ENCODE peak calls at places on chromosomes 13 and 19, in ten cellular contexts. G is cardiac fibroblast; I is GM23338; X is thyroid gland; P is tibial nerve; B is right lobe of liver; U is pancreas; K is OCI-LY7; D is CD8-positive, alpha-beta T cell; H is GM06990. C is an unnamed sample.

GRCh38 chr19:38277969-38278680 is 13.8 kb downstream of the SPINT2 start:
- DNase-seq in K (no peak), U (no peak), P (no peak), X (peak; percentile 67), H (no peak), D (no peak), B (peak; percentile 62), G (peak; percentile 91), I (no peak), C (no peak)

GRCh38 chr19:2087621-2088100 is 8.5 kb downstream of the MOB3A start:
- DNase-seq in B (no peak), K (peak; percentile 92), U (no peak), D (no peak), G (no peak), H (peak; percentile 79), P (no peak), I (no peak), X (no peak), C (no peak)

GRCh38 chr19:40691421-40692211 is 1.2 kb upstream of the NUMBL start:
- DNase-seq in B (no peak), D (no peak), P (no peak), K (peak; percentile 13), G (no peak), X (peak; percentile 19), I (peak; percentile 71), H (no peak), U (peak; percentile 56), C (no peak)

GRCh38 chr19:3570619-3571018 is 2.1 kb upstream of the HMG20B start:
- DNase-seq in U (no peak), G (no peak), K (no peak), P (no peak), B (no peak), D (no peak), H (no peak), I (no peak), X (no peak), C (no peak)

GRCh38 chr13:24112791-24113190 is 47.7 kb upstream of the SPATA13 start:
- DNase-seq in D (no peak), I (no peak), B (no peak), X (no peak), H (no peak), K (no peak), P (no peak), G (peak; percentile 32), U (no peak), C (no peak)

GRCh38 chr19:2079076-2079864 is 16.9 kb downstream of the MOB3A start:
- DNase-seq in D (no peak), H (no peak), B (peak; percentile 48), P (no peak), X (no peak), I (no peak), K (no peak), U (no peak), G (no peak), C (no peak)

GRCh38 chr19:45591004-45591637 is 6.5 kb upstream of the OPA3 start:
- DNase-seq in I (peak; percentile 88), U (peak; percentile 65), P (no peak), D (no peak), H (peak; percentile 68), X (peak; percentile 59), K (peak; percentile 57), G (no peak), B (peak; percentile 63), C (no peak)

GRCh38 chr13:49690133-49690989 is 925 bp downstream of the EBPL start:
- DNase-seq in I (no peak), U (peak; percentile 42), X (peak; percentile 27), G (peak; percentile 60), D (no peak), H (no peak), B (peak; percentile 82), P (peak; percentile 21), K (no peak), C (peak; percentile 88)

GRCh38 chr13:111247552-111247951 is 72.9 kb upstream of the TEX29 start:
- DNase-seq in U (peak; percentile 42), K (no peak), B (peak; percentile 60), I (no peak), H (no peak), G (no peak), D (no peak), X (no peak), P (no peak), C (peak; percentile 98)

GRCh38 chr19:49838816-49839588 is 12.0 kb upstream of the PTOV1 start:
- DNase-seq in X (no peak), I (no peak), K (no peak), D (no peak), B (no peak), P (no peak), H (no peak), U (no peak), G (no peak), C (no peak)

GRCh38 chr13:67844544-67844943 is 614.4 kb upstream of the PCDH9 start:
- DNase-seq in P (no peak), K (no peak), U (no peak), I (no peak), G (no peak), H (no peak), D (no peak), B (no peak), X (no peak), C (no peak)

DNA sequence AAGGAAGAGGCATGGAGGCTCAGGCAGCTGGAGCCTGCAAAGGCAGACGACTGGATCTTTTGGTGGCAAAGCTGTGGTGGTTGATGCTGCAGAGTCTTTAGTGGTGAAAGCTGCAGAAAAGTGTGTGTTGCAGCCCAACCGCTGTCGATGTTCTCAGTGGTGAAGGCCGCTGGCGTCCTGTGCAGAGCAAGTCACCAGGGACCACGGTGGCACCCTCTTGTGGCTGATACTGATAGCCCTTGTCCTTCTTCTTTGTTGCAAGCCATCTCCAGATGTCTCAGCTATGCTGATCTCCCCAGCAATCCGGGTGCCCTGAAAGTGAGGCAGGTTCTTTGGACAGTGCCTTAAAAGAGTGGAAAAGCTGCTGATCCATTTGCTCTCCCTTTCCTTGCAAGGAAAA is 610.9 kb upstream of the PCDH9 start:
- DNase-seq in K (no peak), X (no peak), U (no peak), B (no peak), D (no peak), P (no peak), I (peak; percentile 74), G (no peak), H (no peak), C (no peak)
- TF ChIP-seq CTCF in K (peak; percentile 19), X (no peak), U (no peak), B (no peak), D (no peak), P (no peak), I (peak; percentile 76), G (no peak), H (no peak), C (peak; percentile 18)

GRCh38 chr19:48103922-48104321 is 6.7 kb downstream of the PLA2G4C start:
- DNase-seq in B (no peak), I (no peak), G (no peak), H (no peak), U (no peak), K (no peak), D (no peak), P (no peak), X (no peak), C (no peak)

GRCh38 chr19:48113190-48113917 is 2.7 kb upstream of the PLA2G4C start:
- DNase-seq in P (no peak), D (no peak), H (no peak), U (no peak), B (no peak), G (peak; percentile 18), K (no peak), X (no peak), I (no peak), C (no peak)

GRCh38 chr19:48110350-48110966 is at the start of gene PLA2G4C:
- DNase-seq in H (peak; percentile 87), K (peak; percentile 88), B (peak; percentile 92), D (peak; percentile 88), P (peak; percentile 72), I (peak; percentile 97), G (peak; percentile 93), X (peak; percentile 95), U (peak; percentile 93), C (peak; percentile 32)

GRCh38 chr19:48111280-48111679 is 663 bp upstream of the PLA2G4C start:
- DNase-seq in B (no peak), U (no peak), G (no peak), K (peak; percentile 22), X (no peak), I (peak; percentile 45), H (no peak), P (no peak), D (no peak), C (no peak)

DNA sequence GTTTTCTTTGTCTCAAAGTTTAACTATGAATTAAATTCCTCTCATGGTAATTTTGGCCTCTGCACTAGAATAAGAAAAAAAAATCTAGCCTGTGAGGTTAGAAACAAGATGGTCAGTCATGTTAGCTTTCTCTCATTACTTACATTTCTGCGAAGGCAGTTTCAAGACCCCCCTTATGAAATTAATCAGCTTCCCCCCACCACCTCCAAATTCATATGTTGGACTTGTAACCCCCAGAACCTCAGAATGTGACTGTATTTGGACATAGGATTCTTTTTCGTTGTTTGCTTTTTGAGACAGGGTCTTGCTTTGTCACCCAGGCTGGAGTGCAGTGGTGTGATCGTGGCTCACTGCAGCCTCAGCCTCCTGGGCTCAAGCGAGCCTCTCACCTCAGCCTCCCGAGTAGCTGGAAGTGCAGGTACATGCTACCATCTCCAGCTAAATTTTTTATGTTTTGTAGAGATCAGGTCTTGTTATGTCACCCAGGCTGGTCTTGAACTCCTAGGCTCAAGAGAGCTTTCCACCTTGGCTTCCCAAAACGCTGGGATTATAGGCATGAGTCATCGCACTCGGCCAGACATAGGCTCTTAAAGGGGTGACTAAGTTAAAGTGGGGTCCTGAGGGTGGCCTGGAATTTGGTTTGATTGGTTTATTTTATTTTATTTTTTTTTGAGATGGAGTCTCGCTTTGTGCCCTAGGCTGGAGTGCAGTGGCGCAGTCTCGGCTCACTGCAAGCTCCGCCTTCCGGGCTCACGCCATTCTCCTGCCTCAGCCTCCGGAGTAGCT is 1.4 kb downstream of the PLA2G4C start:
- DNase-seq in B (no peak), X (no peak), D (no peak), P (no peak), H (no peak), G (no peak), I (no peak), K (no peak), U (no peak), C (no peak)
- H3K4me3 ChIP-seq in B (no peak overlapping the region), X (no peak overlapping the region), D (no peak overlapping the region), P (no peak overlapping the region), H (no peak overlapping the region), G (no peak overlapping the region), I (no peak overlapping the region), K (no peak overlapping the region), U (no peak overlapping the region), C (no peak overlapping the region)

DNA sequence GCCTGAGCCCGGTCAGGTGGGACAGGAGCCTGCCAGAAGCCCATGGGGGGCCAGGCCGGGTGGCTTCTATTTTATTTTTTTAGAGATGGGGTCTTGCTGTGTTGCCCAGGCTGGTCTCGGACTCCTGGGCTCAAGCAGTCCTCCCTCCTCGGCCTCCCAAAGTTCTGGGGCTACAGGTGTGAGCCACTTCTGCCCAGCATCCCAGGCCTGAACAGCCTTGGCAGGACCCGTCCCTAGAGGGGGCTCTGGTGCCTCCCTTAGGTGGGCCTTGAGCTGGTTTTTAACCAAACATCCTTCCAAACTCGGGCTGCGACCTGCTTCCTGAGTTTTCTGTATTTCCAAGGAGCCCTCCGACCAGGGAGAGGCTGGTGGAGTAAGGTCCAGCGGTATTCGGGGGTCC is 10.5 kb downstream of the COMP start:
- DNase-seq in U (no peak), B (no peak), K (peak; percentile 40), D (no peak), G (no peak), H (no peak), I (peak; percentile 59), P (no peak), X (no peak), C (no peak)
- TF ChIP-seq CTCF in U (no peak), B (no peak), K (peak; percentile 65), D (no peak), G (no peak), H (peak; percentile 37), I (peak; percentile 76), P (no peak), X (no peak), C (no peak)

GRCh38 chr19:56670961-56671612 is 470 bp downstream of the ZNF835 start:
- DNase-seq in I (no peak), G (no peak), K (no peak), H (no peak), B (no peak), U (peak; percentile 69), D (no peak), P (no peak), X (peak; percentile 19), C (no peak)
- H3K4me3 ChIP-seq in I (peak overlapping the region; percentile 45), G (no peak overlapping the region), K (no peak overlapping the region), H (no peak overlapping the region), B (peak overlapping the region; percentile 59), U (peak overlapping the region; percentile 61), D (peak overlapping the region; percentile 66), P (peak overlapping the region; percentile 47), X (peak overlapping the region; percentile 30), C (no peak overlapping the region)

C was measured in LNCaP clone FGC.